ENCODE peak calls at places on chromosomes 16 and 17, in six cellular contexts. Q is coronary artery, C is Daoy, H is erythroblast, L is ecto neural progenitor cell, M is endothelial cell. U is an unnamed sample.

GRCh38 chr17:27294689-27295630 is 1.0 kb downstream of the WSB1 start:
- DNase-seq in M (peak), C (peak), H (peak), L (no peak), Q (peak), U (no peak)

GRCh38 chr17:31385428-31386285 is 5.8 kb upstream of the RAB11FIP4 start:
- DNase-seq in M (no peak), Q (no peak), L (no peak), C (no peak), H (no peak), U (no peak)

GRCh38 chr16:2147981-2148671 is at the start of gene RAB26:
- DNase-seq in H (peak), C (peak), L (peak), Q (no peak), M (no peak), U (peak)

GRCh38 chr16:19479302-19479721 is 42.6 kb downstream of the GDE1 start:
- DNase-seq in C (no peak), Q (no peak), M (no peak), L (no peak), H (no peak), U (no peak)

GRCh38 chr16:49280022-49280741 is 1.5 kb downstream of the CBLN1 start:
- DNase-seq in L (peak), M (peak), H (no peak), C (peak), Q (no peak), U (peak)

GRCh38 chr17:17711708-17712141 is 30.5 kb downstream of the RAI1 start:
- DNase-seq in H (no peak), M (no peak), Q (no peak), C (no peak), L (no peak), U (no peak)

GRCh38 chr16:89096042-89096717 is 2.5 kb downstream of the ACSF3 start:
- DNase-seq in Q (no peak), L (no peak), H (no peak), M (no peak), C (no peak), U (no peak)

GRCh38 chr16:14325921-14326401 is 254.8 kb downstream of the MRTFB start:
- DNase-seq in L (no peak), C (no peak), H (no peak), Q (no peak), M (no peak), U (no peak)

GRCh38 chr17:309361-309888 is 43.2 kb downstream of the RPH3AL start:
- DNase-seq in H (no peak), Q (no peak), C (peak), L (peak), M (peak), U (peak)

GRCh38 chr17:17837966-17838962 is 1.5 kb upstream of the SREBF1 start:
- DNase-seq in L (no peak), M (peak), C (peak), H (peak), Q (no peak), U (no peak)

GRCh38 chr16:70161350-70161749 is 12.2 kb upstream of the CLEC18C start:
- DNase-seq in C (no peak), M (no peak), H (no peak), Q (peak), L (no peak), U (no peak)

GRCh38 chr17:71899317-71899716 is 221.5 kb upstream of the SOX9 start:
- DNase-seq in L (no peak), C (peak), H (no peak), M (no peak), Q (no peak), U (no peak)

GRCh38 chr16:85202631-85203461 is 90.6 kb upstream of the CIBAR2 start:
- DNase-seq in Q (peak), M (no peak), L (peak), H (no peak), C (no peak), U (no peak)

GRCh38 chr17:2805961-2806360 is 9.7 kb downstream of the RAP1GAP2 start:
- DNase-seq in M (no peak), C (no peak), H (no peak), Q (no peak), L (no peak), U (no peak)